ENCODE peak calls at places on chromosome 11, in six cellular contexts. One of them, this sample, is unnamed.

GRCh38 chr11:84824624-84825023 is 802.5 kb downstream of the DLG2 start:
- DNase-seq in SK-N-SH: no peak
- DNase-seq in H1: no peak
- DNase-seq in transverse colon: no peak
- DNase-seq in tibial nerve: no peak
- DNase-seq in A549: no peak
- DNase-seq in this sample: no peak

GRCh38 chr11:128291835-128292234 is 295.5 kb downstream of the ETS1 start:
- DNase-seq in A549: no peak
- DNase-seq in SK-N-SH: no peak
- DNase-seq in tibial nerve: no peak
- DNase-seq in H1: no peak
- DNase-seq in transverse colon: peak; percentile 65
- DNase-seq in this sample: no peak

GRCh38 chr11:116601734-116602636 is 170.8 kb downstream of the BUD13 start:
- DNase-seq in transverse colon: no peak
- DNase-seq in SK-N-SH: no peak
- DNase-seq in tibial nerve: no peak
- DNase-seq in H1: no peak
- DNase-seq in A549: no peak
- DNase-seq in this sample: peak; percentile 16

GRCh38 chr11:134759855-134760254 is 347.8 kb upstream of the B3GAT1 start:
- DNase-seq in transverse colon: no peak
- DNase-seq in tibial nerve: no peak
- DNase-seq in A549: no peak
- DNase-seq in SK-N-SH: no peak
- DNase-seq in H1: no peak
- DNase-seq in this sample: no peak

GRCh38 chr11:112211556-112211955 is 14.7 kb upstream of the PTS start:
- DNase-seq in H1: no peak
- DNase-seq in SK-N-SH: no peak
- DNase-seq in transverse colon: no peak
- DNase-seq in A549: no peak
- DNase-seq in tibial nerve: no peak
- DNase-seq in this sample: no peak

GRCh38 chr11:2376751-2377451 is at the start of gene CD81:
- DNase-seq in tibial nerve: no peak
- DNase-seq in A549: peak; percentile 41
- DNase-seq in SK-N-SH: peak; percentile 96
- DNase-seq in transverse colon: no peak
- DNase-seq in H1: peak; percentile 82
- DNase-seq in this sample: peak; percentile 79

GRCh38 chr11:87628161-87628560 is 547.1 kb downstream of the RAB38 start:
- DNase-seq in tibial nerve: no peak
- DNase-seq in H1: no peak
- DNase-seq in SK-N-SH: no peak
- DNase-seq in A549: no peak
- DNase-seq in transverse colon: no peak
- DNase-seq in this sample: no peak

GRCh38 chr11:122795281-122795680 is 43.0 kb upstream of the CRTAM start:
- DNase-seq in A549: no peak
- DNase-seq in H1: no peak
- DNase-seq in transverse colon: no peak
- DNase-seq in SK-N-SH: no peak
- DNase-seq in tibial nerve: no peak
- DNase-seq in this sample: no peak

GRCh38 chr11:101428918-101429317 is 154.9 kb downstream of the TRPC6 start:
- DNase-seq in A549: peak; percentile 46
- DNase-seq in tibial nerve: no peak
- DNase-seq in H1: no peak
- DNase-seq in transverse colon: no peak
- DNase-seq in SK-N-SH: no peak
- DNase-seq in this sample: no peak

GRCh38 chr11:60280412-60280811 is at the start of gene MS4A4A:
- DNase-seq in SK-N-SH: no peak
- DNase-seq in A549: no peak
- DNase-seq in transverse colon: peak; percentile 21
- DNase-seq in H1: no peak
- DNase-seq in tibial nerve: no peak
- DNase-seq in this sample: no peak

GRCh38 chr11:112773256-112773655 is 188.0 kb upstream of the NCAM1 start:
- DNase-seq in SK-N-SH: no peak
- DNase-seq in H1: no peak
- DNase-seq in transverse colon: no peak
- DNase-seq in tibial nerve: no peak
- DNase-seq in A549: no peak
- DNase-seq in this sample: no peak

GRCh38 chr11:71080239-71081097 is 171.9 kb downstream of the SHANK2 start:
- DNase-seq in transverse colon: peak; percentile 62
- DNase-seq in A549: peak; percentile 87
- DNase-seq in SK-N-SH: peak; percentile 86
- DNase-seq in H1: peak; percentile 88
- DNase-seq in tibial nerve: peak; percentile 61
- DNase-seq in this sample: no peak

GRCh38 chr11:64023731-64024710 is 11.7 kb upstream of the FLRT1 start:
- DNase-seq in H1: no peak
- DNase-seq in tibial nerve: no peak
- DNase-seq in A549: no peak
- DNase-seq in transverse colon: no peak
- DNase-seq in SK-N-SH: no peak
- DNase-seq in this sample: no peak

GRCh38 chr11:117928818-117929567 is at the start of gene TMPRSS13:
- DNase-seq in transverse colon: peak; percentile 27
- DNase-seq in A549: no peak
- DNase-seq in SK-N-SH: no peak
- DNase-seq in H1: no peak
- DNase-seq in tibial nerve: no peak
- DNase-seq in this sample: no peak

GRCh38 chr11:723120-723883 is 17.3 kb downstream of the EPS8L2 start:
- DNase-seq in H1: no peak
- DNase-seq in A549: peak; percentile 67
- DNase-seq in SK-N-SH: peak; percentile 70
- DNase-seq in transverse colon: peak; percentile 57
- DNase-seq in tibial nerve: no peak
- DNase-seq in this sample: no peak

GRCh38 chr11:64007160-64007628 is 21.0 kb downstream of the OTUB1 start:
- DNase-seq in transverse colon: no peak
- DNase-seq in H1: peak; percentile 73
- DNase-seq in SK-N-SH: peak; percentile 80
- DNase-seq in tibial nerve: no peak
- DNase-seq in A549: peak; percentile 63
- DNase-seq in this sample: no peak

GRCh38 chr11:119318240-119319135 is 1.6 kb upstream of the MCAM start:
- DNase-seq in transverse colon: peak; percentile 64
- DNase-seq in SK-N-SH: peak; percentile 47
- DNase-seq in H1: no peak
- DNase-seq in tibial nerve: no peak
- DNase-seq in A549: no peak
- DNase-seq in this sample: peak; percentile 67

GRCh38 chr11:11416917-11417316 is 63.9 kb upstream of the CSNK2A3 start:
- DNase-seq in A549: peak; percentile 11
- DNase-seq in transverse colon: no peak
- DNase-seq in SK-N-SH: no peak
- DNase-seq in H1: no peak
- DNase-seq in tibial nerve: no peak
- DNase-seq in this sample: no peak

GRCh38 chr11:102703826-102704493 is 1.6 kb downstream of the MMP27 start:
- DNase-seq in SK-N-SH: no peak
- DNase-seq in transverse colon: no peak
- DNase-seq in A549: no peak
- DNase-seq in H1: no peak
- DNase-seq in tibial nerve: no peak
- DNase-seq in this sample: no peak

GRCh38 chr11:114179234-114179941 is 116.8 kb upstream of the NNMT start:
- DNase-seq in tibial nerve: peak; percentile 81
- DNase-seq in A549: peak; percentile 5
- DNase-seq in H1: no peak
- DNase-seq in transverse colon: peak; percentile 87
- DNase-seq in SK-N-SH: no peak
- DNase-seq in this sample: no peak

GRCh38 chr11:86722041-86722440 is 49.6 kb upstream of the ME3 start:
- DNase-seq in A549: no peak
- DNase-seq in H1: no peak
- DNase-seq in transverse colon: no peak
- DNase-seq in tibial nerve: no peak
- DNase-seq in SK-N-SH: no peak
- DNase-seq in this sample: no peak

GRCh38 chr11:13944016-13944415 is 18.5 kb upstream of the SPON1 start:
- DNase-seq in A549: no peak
- DNase-seq in tibial nerve: no peak
- DNase-seq in transverse colon: no peak
- DNase-seq in SK-N-SH: no peak
- DNase-seq in H1: no peak
- DNase-seq in this sample: no peak

GRCh38 chr11:62921201-62921572 is at the start of gene CHRM1:
- DNase-seq in transverse colon: peak; percentile 22
- DNase-seq in SK-N-SH: no peak
- DNase-seq in tibial nerve: no peak
- DNase-seq in H1: no peak
- DNase-seq in A549: no peak
- DNase-seq in this sample: no peak

GRCh38 chr11:104259121-104259610 is 95.2 kb upstream of the PDGFD start:
- DNase-seq in H1: no peak
- DNase-seq in tibial nerve: no peak
- DNase-seq in transverse colon: no peak
- DNase-seq in A549: no peak
- DNase-seq in SK-N-SH: no peak
- DNase-seq in this sample: no peak

GRCh38 chr11:95563173-95563572 is 226.4 kb downstream of the FAM76B start:
- DNase-seq in tibial nerve: no peak
- DNase-seq in A549: no peak
- DNase-seq in transverse colon: no peak
- DNase-seq in H1: no peak
- DNase-seq in SK-N-SH: no peak
- DNase-seq in this sample: no peak

GRCh38 chr11:74550991-74551753 is 41.2 kb upstream of the POLD3 start:
- DNase-seq in transverse colon: no peak
- DNase-seq in H1: no peak
- DNase-seq in A549: no peak
- DNase-seq in tibial nerve: no peak
- DNase-seq in SK-N-SH: no peak
- DNase-seq in this sample: no peak

GRCh38 chr11:44453213-44453612 is 112.2 kb upstream of the CD82 start:
- DNase-seq in H1: no peak
- DNase-seq in transverse colon: no peak
- DNase-seq in A549: no peak
- DNase-seq in tibial nerve: no peak
- DNase-seq in SK-N-SH: peak; percentile 76
- DNase-seq in this sample: peak; percentile 42

GRCh38 chr11:65915821-65916251 is 3.0 kb downstream of the C11orf68 start:
- DNase-seq in H1: no peak
- DNase-seq in A549: peak; percentile 94
- DNase-seq in SK-N-SH: no peak
- DNase-seq in tibial nerve: peak; percentile 63
- DNase-seq in transverse colon: peak; percentile 74
- DNase-seq in this sample: peak; percentile 93

GRCh38 chr11:130668751-130669150 is 220.3 kb downstream of the ADAMTS15 start:
- DNase-seq in tibial nerve: no peak
- DNase-seq in transverse colon: no peak
- DNase-seq in A549: no peak
- DNase-seq in SK-N-SH: no peak
- DNase-seq in H1: no peak
- DNase-seq in this sample: no peak

GRCh38 chr11:36123353-36124220 is 165.6 kb downstream of the COMMD9 start:
- DNase-seq in SK-N-SH: no peak
- DNase-seq in H1: no peak
- DNase-seq in A549: no peak
- DNase-seq in transverse colon: no peak
- DNase-seq in tibial nerve: no peak
- DNase-seq in this sample: no peak
- H3K4me1 ChIP-seq in SK-N-SH: no peaks in the 10 kb centered on the region
- H3K4me1 ChIP-seq in H1: peaks cover 8% of the 10 kb centered on the region
- H3K4me1 ChIP-seq in A549: no peaks in the 10 kb centered on the region
- H3K4me1 ChIP-seq in transverse colon: no peaks in the 10 kb centered on the region
- H3K4me1 ChIP-seq in tibial nerve: no peaks in the 10 kb centered on the region
- H3K4me1 ChIP-seq in this sample: no peaks in the 10 kb centered on the region

GRCh38 chr11:17692006-17692405 is 27.4 kb upstream of the MYOD1 start:
- DNase-seq in A549: no peak
- DNase-seq in SK-N-SH: no peak
- DNase-seq in tibial nerve: no peak
- DNase-seq in transverse colon: no peak
- DNase-seq in H1: no peak
- DNase-seq in this sample: no peak
- TF ChIP-seq CTCF in A549: no peak
- TF ChIP-seq CTCF in SK-N-SH: no peak
- TF ChIP-seq CTCF in tibial nerve: no peak
- TF ChIP-seq CTCF in transverse colon: no peak
- TF ChIP-seq CTCF in H1: no peak
- TF ChIP-seq CTCF in this sample: no peak

GRCh38 chr11:3880724-3881123 is 25.3 kb downstream of the STIM1 start:
- DNase-seq in tibial nerve: no peak
- DNase-seq in SK-N-SH: no peak
- DNase-seq in A549: peak; percentile 25
- DNase-seq in transverse colon: no peak
- DNase-seq in H1: no peak
- DNase-seq in this sample: no peak

GRCh38 chr11:3877252-3878035 is 22.0 kb downstream of the STIM1 start:
- DNase-seq in A549: no peak
- DNase-seq in H1: no peak
- DNase-seq in transverse colon: no peak
- DNase-seq in tibial nerve: no peak
- DNase-seq in SK-N-SH: no peak
- DNase-seq in this sample: no peak

GRCh38 chr11:3879967-3880542 is 24.6 kb downstream of the STIM1 start:
- DNase-seq in SK-N-SH: no peak
- DNase-seq in H1: no peak
- DNase-seq in tibial nerve: no peak
- DNase-seq in transverse colon: no peak
- DNase-seq in A549: peak; percentile 57
- DNase-seq in this sample: no peak

GRCh38 chr11:3879216-3879966 is 23.9 kb downstream of the STIM1 start:
- DNase-seq in tibial nerve: no peak
- DNase-seq in SK-N-SH: no peak
- DNase-seq in H1: no peak
- DNase-seq in A549: no peak
- DNase-seq in transverse colon: no peak
- DNase-seq in this sample: no peak

GRCh38 chr11:3878036-3878584 is 22.6 kb downstream of the STIM1 start:
- DNase-seq in transverse colon: no peak
- DNase-seq in A549: no peak
- DNase-seq in tibial nerve: no peak
- DNase-seq in SK-N-SH: no peak
- DNase-seq in H1: no peak
- DNase-seq in this sample: no peak
- TF ChIP-seq EP300 in transverse colon: no peak
- TF ChIP-seq EP300 in A549: no peak
- TF ChIP-seq EP300 in tibial nerve: no peak
- TF ChIP-seq EP300 in SK-N-SH: no peak
- TF ChIP-seq EP300 in H1: no peak
- TF ChIP-seq EP300 in this sample: no peak

DNA sequence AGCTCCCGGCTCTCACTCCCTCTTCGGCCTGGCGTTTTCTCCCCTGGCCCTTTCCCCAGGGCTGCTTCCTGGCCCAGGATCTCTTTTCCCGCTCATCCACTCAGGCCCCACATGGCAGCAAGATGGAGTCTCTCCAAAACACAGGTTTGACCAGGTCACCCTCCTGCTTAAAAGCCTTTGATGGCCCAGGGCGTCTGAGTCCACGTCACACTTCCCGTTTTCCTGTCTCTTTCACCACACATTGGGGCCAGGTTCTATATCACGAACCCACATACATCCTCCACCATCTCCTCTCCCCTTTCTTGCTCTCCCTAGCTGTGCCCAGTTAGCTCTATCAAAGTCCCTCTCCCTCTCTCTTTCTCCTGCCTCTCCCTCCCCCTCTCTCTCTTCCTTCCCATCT is 7.8 kb upstream of the LRRC32 start:
- DNase-seq in tibial nerve: no peak
- DNase-seq in A549: no peak
- DNase-seq in H1: no peak
- DNase-seq in SK-N-SH: no peak
- DNase-seq in transverse colon: no peak
- DNase-seq in this sample: no peak
- H3K4me1 ChIP-seq in tibial nerve: no peaks in the 10 kb centered on the region
- H3K4me1 ChIP-seq in A549: no peaks in the 10 kb centered on the region
- H3K4me1 ChIP-seq in H1: no peaks in the 10 kb centered on the region
- H3K4me1 ChIP-seq in SK-N-SH: no peaks in the 10 kb centered on the region
- H3K4me1 ChIP-seq in transverse colon: peaks cover 3% of the 10 kb centered on the region
- H3K4me1 ChIP-seq in this sample: peaks cover 2% of the 10 kb centered on the region